ENCODE peak calls at places on chromosomes 6 and 20, in four cellular contexts. G is mesenchymal stem cell, R is H9, V is IMR-90. D is an unnamed sample.
A peak's percentile ranks its signal among the peaks of the same experiment; 100 is the strongest.

GRCh38 chr6:89985744-89986493 is 91.7 kb downstream of the GJA10 start:
- DNase-seq in G (peak; percentile 73), R (no peak), V (peak; percentile 96), D (no peak)

GRCh38 chr6:38337819-38338465 is 301.8 kb downstream of the BTBD9 start:
- DNase-seq in G (peak; percentile 83), R (no peak), V (peak; percentile 88), D (no peak)

GRCh38 chr6:9766240-9766915 is 648.5 kb downstream of the TFAP2A start:
- DNase-seq in G (peak; percentile 98), R (no peak), V (peak; percentile 86), D (no peak)

GRCh38 chr20:54633903-54634302 is 158.5 kb downstream of the DOK5 start:
- DNase-seq in G (no peak), R (no peak), V (no peak), D (no peak)

GRCh38 chr6:124007915-124008688 is 204.4 kb downstream of the NKAIN2 start:
- DNase-seq in G (peak; percentile 40), R (no peak), V (no peak), D (no peak)

GRCh38 chr6:79076160-79076559 is 1.9 kb downstream of the PHIP start:
- DNase-seq in G (peak; percentile 35), R (no peak), V (peak; percentile 5), D (no peak)

GRCh38 chr6:52233975-52234823 is 10.1 kb downstream of the IL17F start:
- DNase-seq in G (peak; percentile 39), R (peak; percentile 70), V (peak; percentile 63), D (peak; percentile 25)

GRCh38 chr20:34530342-34530741 is 14.1 kb downstream of the DYNLRB1 start:
- DNase-seq in G (no peak), R (no peak), V (no peak), D (no peak)

GRCh38 chr20:50213531-50214106 is 23.0 kb downstream of the CEBPB start:
- DNase-seq in G (peak; percentile 60), R (no peak), V (peak; percentile 50), D (no peak)

GRCh38 chr20:6940052-6940451 is 172.6 kb downstream of the BMP2 start:
- DNase-seq in G (no peak), R (peak; percentile 64), V (no peak), D (peak; percentile 10)

GRCh38 chr20:46160661-46161060 is 42.5 kb downstream of the CD40 start:
- DNase-seq in G (no peak), R (no peak), V (no peak), D (no peak)

GRCh38 chr20:4791121-4791520 is 69.4 kb downstream of the PRND start:
- DNase-seq in G (no peak), R (no peak), V (no peak), D (no peak)

GRCh38 chr20:1871807-1872455 is 23.3 kb upstream of the SIRPA start:
- DNase-seq in G (no peak), R (no peak), V (no peak), D (no peak)

GRCh38 chr6:108556864-108557493 is 3.7 kb upstream of the FOXO3 start:
- DNase-seq in G (peak; percentile 76), R (no peak), V (peak; percentile 94), D (no peak)

GRCh38 chr6:11007715-11008608 is 36.1 kb downstream of the ELOVL2 start:
- DNase-seq in G (peak; percentile 76), R (no peak), V (peak; percentile 80), D (no peak)

GRCh38 chr6:136552054-136552453 is 1.8 kb upstream of the MAP7 start:
- DNase-seq in G (no peak), R (no peak), V (no peak), D (no peak)

GRCh38 chr6:110528051-110528929 is 51.9 kb upstream of the SLC22A16 start:
- DNase-seq in G (peak; percentile 88), R (no peak), V (peak; percentile 88), D (peak; percentile 52)

GRCh38 chr6:40799296-40800020 is 212.3 kb upstream of the LRFN2 start:
- DNase-seq in G (no peak), R (no peak), V (no peak), D (no peak)

GRCh38 chr6:43123691-43124314 is 47.3 kb upstream of the SRF start:
- DNase-seq in G (no peak), R (no peak), V (no peak), D (no peak)

GRCh38 chr6:43125119-43125518 is 46.0 kb upstream of the SRF start:
- DNase-seq in G (peak; percentile 96), R (no peak), V (peak; percentile 87), D (no peak)

GRCh38 chr6:109296305-109296915 is 85.9 kb downstream of the CD164 start:
- DNase-seq in G (no peak), R (no peak), V (no peak), D (no peak)

GRCh38 chr6:2821554-2821953 is 20.1 kb downstream of the SERPINB1 start:
- DNase-seq in G (no peak), R (no peak), V (no peak), D (no peak)

GRCh38 chr6:158819213-158819976 is at the start of gene EZR:
- DNase-seq in G (peak; percentile 54), R (peak; percentile 89), V (peak; percentile 57), D (peak; percentile 86)

GRCh38 chr6:137867685-137868509 is 838 bp downstream of the TNFAIP3 start:
- DNase-seq in G (peak; percentile 54), R (peak; percentile 54), V (peak; percentile 37), D (peak; percentile 59)

DNA sequence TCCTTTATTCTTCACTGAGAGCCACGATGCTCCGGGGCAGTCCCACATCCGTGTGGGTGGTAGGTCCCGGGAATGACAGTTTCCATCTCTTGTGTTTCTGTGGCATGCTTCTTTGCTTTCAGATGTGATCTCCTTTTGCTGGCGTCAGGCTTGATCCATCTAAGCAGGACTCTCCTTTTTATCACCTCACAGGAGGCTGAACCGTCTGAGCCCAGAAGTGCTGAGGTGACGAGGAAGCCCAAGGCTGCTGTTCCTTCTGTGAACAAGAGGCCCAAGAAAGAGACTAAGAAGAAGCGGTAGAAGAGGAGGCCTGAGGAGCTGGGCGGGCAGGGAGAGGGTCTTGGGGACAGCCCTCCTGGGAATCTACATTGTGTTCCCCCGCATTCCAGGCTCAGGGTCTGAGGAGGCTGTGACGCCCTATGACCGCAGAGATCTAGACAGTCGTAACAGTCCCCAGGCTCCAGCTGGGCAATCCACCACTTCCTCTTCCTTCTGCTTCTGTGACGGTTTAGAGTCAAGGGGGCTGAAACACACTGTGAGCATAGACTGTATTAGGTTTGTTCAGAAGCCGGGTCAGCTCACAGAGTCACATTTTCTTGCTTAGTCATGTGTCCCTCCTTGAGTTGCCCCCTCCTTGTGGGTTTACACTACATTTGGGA is 26.8 kb downstream of the MANBAL start:
- DNase-seq in G (peak; percentile 40), R (no peak), V (no peak), D (no peak)
- H2BK120ac ChIP-seq in G (no peak overlapping the region), R (no peak overlapping the region), V (no peak overlapping the region), D (no peak overlapping the region)

GRCh38 chr6:157462956-157463742 is 82.2 kb downstream of the ZDHHC14 start:
- DNase-seq in G (no peak), R (no peak), V (no peak), D (no peak)

GRCh38 chr6:157466340-157466643 is 85.3 kb downstream of the ZDHHC14 start:
- DNase-seq in G (no peak), R (no peak), V (no peak), D (no peak)

GRCh38 chr6:157461000-157461915 is 80.3 kb downstream of the ZDHHC14 start:
- DNase-seq in G (peak; percentile 73), R (peak; percentile 68), V (peak; percentile 85), D (no peak)

GRCh38 chr6:157468054-157468453 is 87.1 kb downstream of the ZDHHC14 start:
- DNase-seq in G (no peak), R (no peak), V (no peak), D (no peak)

DNA sequence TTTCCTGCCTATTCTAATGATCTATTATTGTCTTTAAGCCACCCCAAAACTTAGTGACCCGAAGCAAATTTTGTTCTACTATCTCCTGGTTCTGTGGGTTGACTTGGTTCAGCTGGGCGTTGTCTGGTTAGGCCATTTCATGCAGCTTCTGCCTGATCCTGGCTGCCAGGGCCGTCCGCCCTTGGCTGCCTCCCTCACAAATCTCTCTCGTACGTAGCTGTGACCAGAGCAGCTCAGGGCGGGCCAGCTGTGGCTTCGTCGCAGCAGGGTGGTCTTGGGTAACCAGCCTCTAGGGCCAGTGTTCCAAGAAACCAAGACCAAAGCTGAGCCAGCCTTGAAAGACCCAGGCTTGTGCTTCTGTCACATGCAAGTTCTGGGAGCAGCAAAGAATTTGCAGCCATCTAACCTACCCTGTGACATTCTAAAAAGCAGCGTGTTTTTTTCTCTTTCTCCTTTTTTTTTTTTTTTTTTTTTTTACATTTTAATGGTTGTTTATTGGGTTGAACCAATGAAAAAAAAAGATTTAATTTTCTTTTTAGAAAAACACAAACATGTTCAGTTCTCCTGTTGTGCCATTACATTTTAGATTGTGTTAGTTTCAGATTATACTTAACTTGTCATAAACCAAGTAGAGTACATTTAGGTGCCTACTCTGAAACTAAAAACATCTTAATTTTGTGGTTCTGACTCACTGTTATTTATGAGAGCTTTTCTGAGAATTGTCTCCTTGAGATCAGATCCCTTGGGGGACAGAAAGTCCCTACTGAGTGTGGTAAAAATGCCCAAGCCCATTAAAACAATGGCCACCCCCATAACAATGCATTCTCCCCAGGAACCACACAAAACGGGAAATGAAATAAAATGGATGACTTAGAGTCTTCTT is 83.9 kb downstream of the ZDHHC14 start:
- DNase-seq in G (no peak), R (no peak), V (no peak), D (no peak)
- H4K91ac ChIP-seq in G (no peak overlapping the region), R (no peak overlapping the region), V (no peak overlapping the region), D (peak overlapping the region; percentile 39)

GRCh38 chr20:47452736-47453161 is 48.9 kb upstream of the NCOA3 start:
- DNase-seq in G (no peak), R (no peak), V (no peak), D (no peak)
- H2BK120ac ChIP-seq in G (no peak overlapping the region), R (no peak overlapping the region), V (peak overlapping the region; percentile 62), D (no peak overlapping the region)

DNA sequence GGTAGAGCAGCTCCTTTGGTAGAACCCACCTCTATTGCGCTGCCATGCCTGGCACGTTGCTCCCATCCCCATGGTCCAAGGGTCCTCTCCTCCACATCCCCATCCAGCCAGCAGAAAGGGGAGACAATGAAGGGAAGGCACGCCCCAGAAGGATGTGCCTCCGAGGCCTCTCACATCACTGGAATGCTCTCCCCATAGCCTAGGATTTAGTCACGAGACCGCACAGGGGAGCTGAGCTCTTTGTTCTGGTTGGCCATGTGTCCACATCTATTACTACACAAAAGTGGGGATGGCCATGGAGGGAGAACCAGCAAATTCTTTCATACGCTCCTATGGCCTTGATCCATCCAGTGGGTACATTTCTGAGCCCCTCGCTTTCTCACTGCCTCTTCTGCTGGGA is 60.5 kb upstream of the SALL4 start:
- DNase-seq in G (no peak), R (no peak), V (peak; percentile 18), D (no peak)
- H4K91ac ChIP-seq in G (no peak overlapping the region), R (no peak overlapping the region), V (no peak overlapping the region), D (peak overlapping the region; percentile 20)

GRCh38 chr20:63015665-63016361 is 9.0 kb upstream of the BHLHE23 start:
- DNase-seq in G (no peak), R (no peak), V (no peak), D (no peak)
- H2BK120ac ChIP-seq in G (no peak overlapping the region), R (no peak overlapping the region), V (no peak overlapping the region), D (no peak overlapping the region)

DNA sequence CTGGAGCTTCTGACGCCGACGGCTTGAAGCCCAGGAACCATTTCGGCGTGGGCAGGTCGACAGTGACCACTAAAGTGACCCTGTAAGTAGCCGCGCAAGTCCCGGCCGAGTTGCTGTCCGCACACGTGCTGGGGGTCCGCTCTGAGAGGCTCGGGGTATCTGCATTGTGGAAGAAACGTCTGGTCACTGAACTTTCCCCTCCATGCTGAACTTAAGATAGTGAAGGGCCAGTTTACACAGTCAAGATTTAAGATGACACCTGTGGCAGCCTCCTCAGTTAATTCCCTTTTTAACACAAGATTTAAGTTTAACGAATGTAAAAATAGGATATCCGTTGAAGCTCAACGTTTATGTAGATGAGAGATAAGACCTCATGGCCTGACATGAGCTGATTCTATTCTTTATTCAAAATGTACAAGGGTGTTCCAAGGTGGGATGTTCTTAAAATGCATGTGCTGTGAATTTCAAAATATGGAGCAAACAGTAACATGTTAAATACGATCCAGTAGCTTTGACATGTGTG is 116.3 kb downstream of the RTN4IP1 start:
- DNase-seq in G (no peak), R (no peak), V (no peak), D (no peak)
- H4K91ac ChIP-seq in G (peak overlapping the region; percentile 85), R (no peak overlapping the region), V (no peak overlapping the region), D (no peak overlapping the region)

D was measured in H1.